ENCODE peak calls at places on chromosomes 5 and 9, in eight cellular contexts. K, L, B, T, R, D, J and I are unnamed samples.

GRCh38 chr9:35075358-35075757 is 2.9 kb upstream of the VCP start:
- DNase-seq in K (no peak), L (no peak), B (no peak), T (no peak), R (no peak), D (no peak), J (no peak), I (no peak)

GRCh38 chr5:139651863-139652787 is 4.0 kb downstream of the CXXC5 start:
- DNase-seq in K (no peak), L (peak; percentile 87), B (peak; percentile 69), T (peak; percentile 89), R (peak; percentile 90), D (peak; percentile 92), J (no peak), I (peak; percentile 95)

GRCh38 chr5:8019719-8020218 is 150.8 kb downstream of the MTRR start:
- DNase-seq in K (no peak), L (no peak), B (no peak), T (no peak), R (no peak), D (no peak), J (no peak), I (no peak)

GRCh38 chr5:135230326-135230925 is 168.6 kb downstream of the MACROH2A1 start:
- DNase-seq in K (no peak), L (no peak), B (peak; percentile 89), T (peak; percentile 71), R (no peak), D (peak; percentile 84), J (no peak), I (no peak)

GRCh38 chr9:136117291-136118060 is 1.2 kb downstream of the TMEM250 start:
- DNase-seq in K (no peak), L (no peak), B (peak; percentile 22), T (no peak), R (no peak), D (peak; percentile 53), J (no peak), I (no peak)

GRCh38 chr5:116360008-116360853 is 214.4 kb downstream of the SEMA6A start:
- DNase-seq in K (no peak), L (no peak), B (no peak), T (no peak), R (no peak), D (no peak), J (no peak), I (peak; percentile 24)

GRCh38 chr5:125401724-125402622 is 655.5 kb upstream of the ZNF608 start:
- DNase-seq in K (no peak), L (no peak), B (peak; percentile 20), T (no peak), R (no peak), D (no peak), J (no peak), I (no peak)

GRCh38 chr9:116952434-116952805 is 265.3 kb downstream of the TRIM32 start:
- DNase-seq in K (no peak), L (no peak), B (no peak), T (no peak), R (no peak), D (no peak), J (no peak), I (no peak)

GRCh38 chr5:151095341-151096000 is 14.6 kb upstream of the TNIP1 start:
- DNase-seq in K (peak; percentile 81), L (no peak), B (peak; percentile 39), T (no peak), R (peak; percentile 42), D (peak; percentile 52), J (no peak), I (no peak)

GRCh38 chr9:72346333-72346732 is 18.7 kb downstream of the ZFAND5 start:
- DNase-seq in K (no peak), L (no peak), B (no peak), T (no peak), R (no peak), D (no peak), J (no peak), I (no peak)

GRCh38 chr5:42951169-42951846 is 88.8 kb downstream of the ANXA2R start:
- DNase-seq in K (no peak), L (no peak), B (peak; percentile 64), T (peak; percentile 70), R (no peak), D (no peak), J (no peak), I (peak; percentile 8)

GRCh38 chr9:116087751-116088194 is 65.8 kb upstream of the PAPPA start:
- DNase-seq in K (no peak), L (no peak), B (peak; percentile 72), T (no peak), R (peak; percentile 77), D (peak; percentile 28), J (no peak), I (no peak)

GRCh38 chr5:181133083-181133482 is 2.1 kb upstream of the OR2V1 start:
- DNase-seq in K (no peak), L (no peak), B (no peak), T (no peak), R (no peak), D (no peak), J (no peak), I (no peak)

GRCh38 chr9:121912812-121913627 is 180.1 kb downstream of the TTLL11 start:
- DNase-seq in K (no peak), L (no peak), B (no peak), T (no peak), R (no peak), D (no peak), J (no peak), I (no peak)

GRCh38 chr5:178333821-178334481 is 101.3 kb upstream of the PHYKPL start:
- DNase-seq in K (no peak), L (no peak), B (no peak), T (peak; percentile 39), R (no peak), D (no peak), J (no peak), I (no peak)

GRCh38 chr5:40679998-40680681 is 425 bp downstream of the PTGER4 start:
- DNase-seq in K (no peak), L (peak; percentile 53), B (no peak), T (peak; percentile 62), R (no peak), D (no peak), J (no peak), I (no peak)

GRCh38 chr5:71810023-71810422 is 90.9 kb downstream of the CARTPT start:
- DNase-seq in K (no peak), L (no peak), B (no peak), T (no peak), R (peak; percentile 25), D (no peak), J (no peak), I (no peak)

GRCh38 chr9:36566813-36567217 is 5.9 kb upstream of the MELK start:
- DNase-seq in K (no peak), L (no peak), B (peak; percentile 23), T (peak; percentile 68), R (peak; percentile 81), D (peak; percentile 73), J (no peak), I (peak; percentile 84)

GRCh38 chr5:41416336-41416735 is 94.1 kb downstream of the PLCXD3 start:
- DNase-seq in K (no peak), L (no peak), B (no peak), T (no peak), R (no peak), D (no peak), J (no peak), I (no peak)

GRCh38 chr5:95771109-95771708 is 40.1 kb downstream of the RHOBTB3 start:
- DNase-seq in K (no peak), L (no peak), B (peak; percentile 46), T (no peak), R (no peak), D (no peak), J (no peak), I (no peak)

GRCh38 chr5:76582252-76583162 is 40.7 kb downstream of the F2RL2 start:
- DNase-seq in K (no peak), L (no peak), B (peak; percentile 39), T (no peak), R (peak; percentile 11), D (no peak), J (no peak), I (no peak)

GRCh38 chr9:91190062-91190461 is 171.7 kb downstream of the AUH start:
- DNase-seq in K (no peak), L (no peak), B (no peak), T (no peak), R (no peak), D (no peak), J (no peak), I (no peak)

GRCh38 chr9:83047839-83048775 is 14.8 kb downstream of the RASEF start:
- DNase-seq in K (no peak), L (no peak), B (peak; percentile 58), T (no peak), R (peak; percentile 94), D (no peak), J (no peak), I (peak; percentile 6)

GRCh38 chr9:69143291-69143690 is 30.8 kb upstream of the TJP2 start:
- DNase-seq in K (no peak), L (no peak), B (peak; percentile 39), T (no peak), R (no peak), D (no peak), J (no peak), I (no peak)

GRCh38 chr5:161585798-161586197 is 39.3 kb upstream of the GABRB2 start:
- DNase-seq in K (no peak), L (no peak), B (no peak), T (no peak), R (no peak), D (no peak), J (no peak), I (no peak)

GRCh38 chr9:125889524-125890473 is 142.6 kb downstream of the PBX3 start:
- DNase-seq in K (peak; percentile 34), L (peak; percentile 75), B (peak; percentile 78), T (peak; percentile 60), R (no peak), D (peak; percentile 69), J (no peak), I (peak; percentile 77)

GRCh38 chr5:37554938-37555337 is 175.8 kb downstream of the WDR70 start:
- DNase-seq in K (no peak), L (no peak), B (no peak), T (no peak), R (no peak), D (no peak), J (no peak), I (no peak)

GRCh38 chr5:116864157-116864837 is 289.7 kb upstream of the SEMA6A start:
- DNase-seq in K (peak; percentile 51), L (peak; percentile 65), B (no peak), T (no peak), R (no peak), D (no peak), J (no peak), I (no peak)

GRCh38 chr5:178398856-178399722 is 166.5 kb upstream of the PHYKPL start:
- DNase-seq in K (no peak), L (peak; percentile 52), B (no peak), T (no peak), R (no peak), D (no peak), J (no peak), I (no peak)

GRCh38 chr5:172503925-172504730 is 49.8 kb upstream of the SH3PXD2B start:
- DNase-seq in K (peak; percentile 23), L (peak; percentile 39), B (peak; percentile 37), T (peak; percentile 78), R (no peak), D (peak; percentile 33), J (no peak), I (no peak)

GRCh38 chr5:86118542-86118941 is 499.2 kb upstream of the COX7C start:
- DNase-seq in K (no peak), L (no peak), B (no peak), T (no peak), R (no peak), D (no peak), J (no peak), I (no peak)

GRCh38 chr5:65418661-65419060 is 63.1 kb downstream of the ADAMTS6 start:
- DNase-seq in K (no peak), L (no peak), B (peak; percentile 25), T (no peak), R (no peak), D (no peak), J (no peak), I (no peak)

GRCh38 chr9:99680191-99680590 is 141.5 kb upstream of the NR4A3 start:
- DNase-seq in K (no peak), L (no peak), B (no peak), T (no peak), R (peak; percentile 19), D (peak; percentile 25), J (peak; percentile 17), I (no peak)

GRCh38 chr9:109181284-109181683 is 14.2 kb upstream of the FRRS1L start:
- DNase-seq in K (no peak), L (no peak), B (no peak), T (no peak), R (no peak), D (no peak), J (no peak), I (no peak)